ENCODE peak calls at places on chromosomes 5 and 9, in five cellular contexts. S is colonic mucosa, J is adrenal gland, C is pancreas, U is uterus. Q is an unnamed sample.

GRCh38 chr5:90161399-90161798 is 248.2 kb downstream of the CETN3 start:
- DNase-seq in S (no peak), C (no peak), U (no peak), J (peak; percentile 80), Q (no peak)

GRCh38 chr5:56543431-56544385 is 271.6 kb upstream of the MAP3K1 start:
- DNase-seq in U (no peak), C (no peak), J (no peak), S (no peak), Q (no peak)

GRCh38 chr5:14551211-14551610 is 30.4 kb upstream of the OTULINL start:
- DNase-seq in U (no peak), C (no peak), J (no peak), S (peak; percentile 77), Q (peak; percentile 94)

GRCh38 chr5:147332643-147333042 is 97.8 kb downstream of the STK32A start:
- DNase-seq in S (no peak), U (no peak), J (no peak), C (no peak), Q (no peak)

GRCh38 chr9:6054280-6055099 is 39.1 kb upstream of the RANBP6 start:
- DNase-seq in S (peak; percentile 63), J (peak; percentile 84), U (peak; percentile 53), C (no peak), Q (peak; percentile 66)

GRCh38 chr9:75063556-75064305 is 24.2 kb downstream of the NMRK1 start:
- DNase-seq in C (no peak), U (no peak), J (no peak), S (no peak), Q (peak; percentile 28)

GRCh38 chr5:78293856-78294249 is 645 bp downstream of the AP3B1 start:
- DNase-seq in S (no peak), C (no peak), J (no peak), U (no peak), Q (peak; percentile 40)

GRCh38 chr9:107727113-107727780 is 237.7 kb upstream of the KLF4 start:
- DNase-seq in C (no peak), J (no peak), U (no peak), S (no peak), Q (no peak)

GRCh38 chr5:33679791-33680190 is 212.0 kb downstream of the ADAMTS12 start:
- DNase-seq in C (no peak), J (no peak), U (no peak), S (no peak), Q (no peak)

GRCh38 chr9:25724424-25724823 is 46.2 kb upstream of the TUSC1 start:
- DNase-seq in S (no peak), C (no peak), U (no peak), J (no peak), Q (no peak)

GRCh38 chr5:94776167-94776566 is 157.7 kb downstream of the SLF1 start:
- DNase-seq in U (no peak), S (no peak), J (no peak), C (no peak), Q (no peak)

GRCh38 chr9:85514256-85514655 is 227.5 kb downstream of the AGTPBP1 start:
- DNase-seq in S (no peak), C (no peak), J (no peak), U (no peak), Q (no peak)

GRCh38 chr5:53643445-53643844 is 83.0 kb downstream of the NDUFS4 start:
- DNase-seq in J (no peak), C (no peak), U (no peak), S (no peak), Q (no peak)

GRCh38 chr5:31350395-31350794 is 156.9 kb downstream of the CDH6 start:
- DNase-seq in C (no peak), U (no peak), J (no peak), S (no peak), Q (no peak)

GRCh38 chr9:14238518-14238917 is 75.4 kb downstream of the NFIB start:
- DNase-seq in J (no peak), U (no peak), C (no peak), S (no peak), Q (peak; percentile 65)

GRCh38 chr5:126351138-126351537 is 72.1 kb upstream of the GRAMD2B start:
- DNase-seq in C (no peak), S (no peak), U (no peak), J (no peak), Q (peak; percentile 70)

GRCh38 chr5:147490989-147491388 is 18.9 kb downstream of the DPYSL3 start:
- DNase-seq in C (no peak), J (no peak), U (no peak), S (no peak), Q (no peak)

GRCh38 chr5:68817696-68818695 is 275.8 kb upstream of the SLC30A5 start:
- DNase-seq in C (no peak), J (no peak), S (no peak), U (no peak), Q (no peak)

GRCh38 chr5:150625164-150625535 is 15.3 kb upstream of the SYNPO start:
- DNase-seq in J (peak; percentile 79), C (no peak), S (no peak), U (peak; percentile 62), Q (no peak)

GRCh38 chr9:89635007-89635742 is 30.4 kb downstream of the GADD45G start:
- DNase-seq in J (peak; percentile 50), U (no peak), C (peak; percentile 92), S (no peak), Q (peak; percentile 14)

GRCh38 chr9:114619205-114619758 is 8.2 kb downstream of the TMEM268 start:
- DNase-seq in U (no peak), S (no peak), J (no peak), C (no peak), Q (no peak)

GRCh38 chr9:68507098-68507795 is 33.4 kb downstream of the TMEM252 start:
- DNase-seq in C (no peak), U (no peak), S (no peak), J (no peak), Q (peak; percentile 29)

GRCh38 chr5:126253406-126253805 is 169.8 kb upstream of the GRAMD2B start:
- DNase-seq in C (no peak), J (no peak), S (no peak), U (no peak), Q (peak; percentile 52)

GRCh38 chr9:107674937-107675277 is 185.3 kb upstream of the KLF4 start:
- DNase-seq in U (no peak), C (no peak), J (peak; percentile 39), S (no peak), Q (no peak)

GRCh38 chr5:138033916-138034315 is 1.0 kb upstream of the FAM13B start:
- DNase-seq in C (no peak), U (no peak), J (no peak), S (no peak), Q (no peak)

GRCh38 chr5:147046894-147047293 is 168.3 kb upstream of the PPP2R2B start:
- DNase-seq in U (no peak), J (peak; percentile 60), C (no peak), S (no peak), Q (no peak)

GRCh38 chr5:136404616-136405015 is 39.3 kb upstream of the TRPC7 start:
- DNase-seq in U (no peak), S (no peak), C (no peak), J (no peak), Q (no peak)

GRCh38 chr5:54311178-54311811 is 922 bp upstream of the ARL15 start:
- DNase-seq in J (peak; percentile 6), S (no peak), C (no peak), U (no peak), Q (peak; percentile 31)

GRCh38 chr5:55714339-55714738 is 2.2 kb upstream of the SLC38A9 start:
- DNase-seq in U (no peak), C (no peak), S (peak; percentile 50), J (no peak), Q (peak; percentile 29)

GRCh38 chr5:126808619-126809018 is 31.7 kb downstream of the LMNB1 start:
- DNase-seq in C (no peak), J (peak; percentile 7), U (no peak), S (no peak), Q (peak; percentile 25)

DNA sequence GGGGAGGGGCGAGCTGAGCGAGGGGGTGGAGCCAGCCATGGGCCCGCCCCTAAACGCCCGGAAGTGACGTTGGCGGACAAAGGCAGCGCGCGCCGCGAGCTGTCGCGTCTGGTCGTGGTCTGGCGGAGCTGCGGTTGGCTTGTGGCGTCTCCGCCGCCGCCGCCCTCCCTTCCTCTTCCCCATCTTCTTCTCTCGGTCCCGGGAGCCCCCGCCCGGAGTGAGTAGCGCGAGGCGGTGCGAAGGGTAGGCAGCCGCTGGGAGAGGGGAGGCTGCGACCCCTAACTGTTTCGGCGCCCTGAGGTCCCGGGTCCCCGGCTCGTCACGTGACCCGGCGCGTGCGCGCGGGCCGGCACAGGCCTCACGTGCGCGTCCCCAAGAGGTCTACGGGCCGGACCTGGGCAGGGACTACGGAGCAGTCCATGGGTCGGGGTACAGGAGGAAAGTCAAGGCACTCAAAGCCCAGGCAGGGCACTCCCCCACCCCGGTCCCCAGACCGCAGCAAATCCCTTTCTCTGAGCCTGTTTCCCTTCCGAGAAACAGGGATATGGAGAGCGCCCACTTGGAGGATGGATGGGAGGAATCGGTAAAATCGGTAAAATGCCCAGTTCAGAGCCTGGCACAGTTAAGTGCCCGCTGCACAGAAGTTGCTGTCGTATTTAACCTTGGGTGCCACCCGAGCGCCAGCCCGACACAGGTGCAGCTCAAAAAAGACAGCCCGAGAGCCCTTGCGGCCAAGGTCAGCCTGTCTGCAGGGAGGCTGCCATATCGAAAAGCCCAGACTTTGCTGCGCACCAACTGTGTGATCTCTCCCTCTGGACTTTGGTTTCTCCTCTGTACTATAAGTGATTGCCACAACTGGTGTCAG is at the start of gene NTMT1:
- DNase-seq in S (peak; percentile 90), U (peak; percentile 91), C (peak; percentile 95), J (peak; percentile 90), Q (peak; percentile 84)
- H3K4me1 ChIP-seq in S (peaks cover 10% of the 10 kb centered on the region), U (peaks cover 4% of the 10 kb centered on the region), C (peaks cover 17% of the 10 kb centered on the region), J (peaks cover 44% of the 10 kb centered on the region), Q (peaks cover 4% of the 10 kb centered on the region)

DNA sequence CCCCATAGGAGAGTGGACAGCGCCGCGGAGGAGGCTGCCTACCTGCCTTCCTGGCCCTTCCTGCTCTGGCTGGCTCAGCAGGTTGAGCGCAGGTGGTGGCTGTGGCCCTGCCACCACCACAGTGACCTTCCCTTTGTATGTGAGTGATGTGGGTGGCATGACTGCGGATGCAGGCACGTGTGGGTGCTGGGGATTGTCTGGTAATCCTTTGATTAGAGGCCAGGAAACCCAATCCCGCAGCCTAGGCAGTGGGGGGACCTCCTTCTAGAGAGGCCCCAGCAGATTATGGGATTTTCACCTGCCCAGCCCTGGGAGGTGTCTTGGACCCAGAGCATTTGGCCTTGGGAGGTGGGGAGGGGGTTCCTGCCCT is 16.5 kb downstream of the RXRA start:
- DNase-seq in U (no peak), J (no peak), S (no peak), C (no peak), Q (no peak)
- H3K4me1 ChIP-seq in U (peaks cover 13% of the 10 kb centered on the region), J (peaks cover 98% of the 10 kb centered on the region), S (peaks cover 33% of the 10 kb centered on the region), C (peaks cover 23% of the 10 kb centered on the region), Q (peaks cover 18% of the 10 kb centered on the region)

DNA sequence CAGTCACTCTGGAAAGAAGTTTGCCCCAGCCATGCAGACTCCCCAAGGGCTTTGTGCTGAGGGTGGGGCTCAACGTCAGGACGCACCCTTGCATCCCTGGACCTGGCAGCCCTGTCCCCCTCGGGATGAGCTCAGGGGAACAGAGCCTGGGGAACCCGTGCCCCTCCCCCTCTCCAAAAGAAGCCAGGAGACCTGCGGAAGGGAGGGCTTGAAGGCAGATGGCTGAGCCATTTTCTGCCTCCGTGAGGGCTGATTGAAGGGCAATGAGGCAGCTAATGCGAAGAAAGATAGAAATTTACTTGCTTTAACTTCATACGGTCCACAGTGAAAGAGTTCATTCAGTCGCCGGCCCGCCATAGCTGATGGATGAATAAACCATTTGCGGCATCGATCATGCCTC is 28.8 kb downstream of the ASS1 start:
- DNase-seq in S (no peak), U (no peak), J (no peak), C (no peak), Q (no peak)
- H3K4me1 ChIP-seq in S (no peaks in the 10 kb centered on the region), U (no peaks in the 10 kb centered on the region), J (no peaks in the 10 kb centered on the region), C (no peaks in the 10 kb centered on the region), Q (no peaks in the 10 kb centered on the region)

GRCh38 chr9:113597390-113598241 is 134.1 kb downstream of the RGS3 start:
- DNase-seq in J (no peak), S (no peak), C (no peak), U (no peak), Q (no peak)
- H3K4me1 ChIP-seq in J (peaks cover 78% of the 10 kb centered on the region), S (no peaks in the 10 kb centered on the region), C (no peaks in the 10 kb centered on the region), U (no peaks in the 10 kb centered on the region), Q (peaks cover 3% of the 10 kb centered on the region)

Q was measured in small intestine.